ENCODE peak calls at places on chromosomes 12 and 14, in nine cellular contexts. Y, K, V, F, L, T, X, D and B are unnamed samples.

GRCh38 chr14:37590096-37590809 is 4.8 kb downstream of the FOXA1 start:
- DNase-seq in L (no peak), X (no peak), T (peak), K (no peak), V (no peak), Y (no peak), F (no peak), D (no peak), B (no peak)

GRCh38 chr12:65613692-65614091 is 210.6 kb upstream of the HMGA2 start:
- DNase-seq in L (no peak), F (no peak), D (no peak), K (no peak), T (no peak), V (no peak), Y (no peak), X (no peak), B (no peak)

GRCh38 chr12:75478395-75478794 is 2.2 kb upstream of the GLIPR1 start:
- DNase-seq in V (peak), F (peak), X (no peak), L (no peak), T (peak), K (no peak), Y (no peak), D (no peak), B (no peak)

GRCh38 chr14:19823765-19824164 is 20.2 kb downstream of the OR4N2 start:
- DNase-seq in X (no peak), K (no peak), V (peak), D (no peak), T (no peak), L (no peak), F (peak), Y (no peak), B (no peak)

GRCh38 chr12:10584415-10584814 is 29.0 kb downstream of the MAGOHB start:
- DNase-seq in K (no peak), Y (no peak), T (no peak), X (no peak), V (no peak), F (no peak), D (no peak), L (no peak), B (no peak)

GRCh38 chr14:55749946-55750345 is 169.9 kb downstream of the KTN1 start:
- DNase-seq in L (no peak), D (no peak), F (no peak), X (no peak), V (no peak), Y (no peak), T (no peak), K (no peak), B (no peak)

GRCh38 chr14:33237102-33237501 is 298.4 kb downstream of the NPAS3 start:
- DNase-seq in L (no peak), X (no peak), F (no peak), V (peak), D (no peak), K (no peak), Y (no peak), T (no peak), B (no peak)

GRCh38 chr12:130031571-130032189 is 127.9 kb upstream of the TMEM132D start:
- DNase-seq in F (peak), K (peak), Y (no peak), L (peak), V (no peak), D (peak), T (peak), X (peak), B (no peak)

GRCh38 chr14:67483599-67484270 is 4.8 kb downstream of the TMEM229B start:
- DNase-seq in X (no peak), F (no peak), K (no peak), T (no peak), D (no peak), Y (no peak), V (no peak), L (no peak), B (no peak)

GRCh38 chr12:112858776-112859175 is 48.0 kb upstream of the OAS1 start:
- DNase-seq in Y (no peak), K (no peak), X (no peak), T (no peak), V (no peak), F (no peak), D (no peak), L (no peak), B (no peak)

GRCh38 chr14:93090826-93091583 is 24.7 kb downstream of the ITPK1 start:
- DNase-seq in T (no peak), V (no peak), L (peak), F (peak), D (no peak), X (no peak), K (no peak), Y (no peak), B (no peak)

GRCh38 chr12:104669057-104669770 is 212.5 kb downstream of the CHST11 start:
- DNase-seq in K (no peak), X (no peak), V (no peak), T (peak), D (peak), L (peak), F (no peak), Y (no peak), B (peak)

GRCh38 chr12:104458645-104459555 is 2.2 kb downstream of the CHST11 start:
- DNase-seq in X (peak), K (no peak), T (peak), D (no peak), F (peak), V (peak), L (peak), Y (no peak), B (peak)

GRCh38 chr12:12776261-12776660 is 9.2 kb upstream of the APOLD1 start:
- DNase-seq in T (no peak), X (no peak), D (peak), F (no peak), V (peak), Y (no peak), K (no peak), L (no peak), B (peak)

GRCh38 chr12:116157845-116158267 is 119.6 kb downstream of the MED13L start:
- DNase-seq in K (no peak), X (no peak), F (no peak), V (no peak), Y (no peak), T (no peak), D (no peak), L (no peak), B (no peak)

GRCh38 chr12:64840129-64840528 is 15.7 kb downstream of the TBC1D30 start:
- DNase-seq in L (no peak), F (no peak), Y (no peak), T (no peak), K (no peak), V (no peak), X (no peak), D (no peak), B (no peak)

GRCh38 chr12:68109444-68110217 is 49.9 kb downstream of the IFNG start:
- DNase-seq in L (no peak), T (no peak), V (no peak), D (no peak), Y (no peak), F (no peak), X (no peak), K (no peak), B (no peak)

GRCh38 chr12:103997277-103997900 is 31.7 kb downstream of the TDG start:
- DNase-seq in Y (no peak), T (no peak), V (peak), D (no peak), F (no peak), X (no peak), L (peak), K (no peak), B (no peak)

GRCh38 chr12:57756406-57757341 is 1.8 kb downstream of the MARCHF9 start:
- DNase-seq in V (no peak), L (no peak), D (peak), T (peak), Y (peak), F (no peak), X (peak), K (peak), B (peak)

GRCh38 chr12:6766651-6767300 is 613 bp downstream of the PTMS start:
- DNase-seq in K (peak), X (peak), Y (peak), L (peak), D (peak), F (peak), T (peak), V (peak), B (peak)

GRCh38 chr12:116975779-116976393 is 65.1 kb downstream of the FBXW8 start:
- DNase-seq in F (peak), T (no peak), D (no peak), L (no peak), X (no peak), Y (no peak), V (peak), K (no peak), B (no peak)

GRCh38 chr14:92074555-92074954 is 31.8 kb downstream of the ATXN3 start:
- DNase-seq in K (no peak), F (no peak), L (no peak), V (no peak), X (no peak), D (no peak), Y (no peak), T (peak), B (no peak)

GRCh38 chr14:91911474-91912032 is 35.9 kb downstream of the FBLN5 start:
- DNase-seq in F (peak), K (peak), V (no peak), L (no peak), Y (peak), D (peak), T (peak), X (peak), B (no peak)

GRCh38 chr12:53190108-53190729 is 9.5 kb upstream of the CSAD start:
- DNase-seq in D (peak), L (peak), F (peak), K (peak), Y (no peak), T (peak), X (peak), V (peak), B (peak)

GRCh38 chr14:69571879-69572633 is 2.6 kb downstream of the CCDC177 start:
- DNase-seq in L (peak), K (no peak), V (no peak), F (peak), T (no peak), D (peak), X (no peak), Y (peak), B (no peak)

GRCh38 chr14:69615471-69616407 is 4.3 kb downstream of the SUSD6 start:
- DNase-seq in Y (no peak), X (no peak), F (peak), V (peak), L (peak), D (peak), T (peak), K (no peak), B (peak)

GRCh38 chr14:102927346-102927877 is 4.9 kb downstream of the AMN start:
- DNase-seq in X (no peak), D (peak), L (no peak), K (no peak), Y (no peak), F (no peak), T (no peak), V (no peak), B (peak)

GRCh38 chr12:57127101-57127709 is 1.1 kb upstream of the LRP1 start:
- DNase-seq in F (no peak), Y (no peak), K (no peak), T (peak), X (peak), L (peak), V (no peak), D (peak), B (peak)

GRCh38 chr12:113136128-113136989 is 798 bp upstream of the RASAL1 start:
- DNase-seq in F (no peak), T (no peak), L (no peak), K (peak), D (peak), Y (no peak), V (no peak), X (no peak), B (peak)

GRCh38 chr12:62739266-62739831 is 195.6 kb downstream of the PPM1H start:
- DNase-seq in D (no peak), T (no peak), Y (no peak), X (no peak), L (no peak), K (no peak), V (no peak), F (no peak), B (no peak)

GRCh38 chr12:109735051-109735521 is 21.5 kb downstream of the FAM222A start:
- DNase-seq in X (no peak), L (peak), K (no peak), V (no peak), D (peak), T (no peak), Y (no peak), F (no peak), B (peak)

GRCh38 chr14:51360592-51360991 is 120.5 kb downstream of the TMX1 start:
- DNase-seq in X (no peak), D (no peak), F (no peak), L (no peak), Y (no peak), V (no peak), K (no peak), T (no peak), B (no peak)

GRCh38 chr12:113476093-113476986 is 4.7 kb upstream of the LHX5 start:
- DNase-seq in V (no peak), K (no peak), D (no peak), Y (no peak), L (no peak), F (no peak), T (no peak), X (no peak), B (no peak)

GRCh38 chr14:75190023-75190422 is 13.6 kb upstream of the TMED10 start:
- DNase-seq in T (no peak), V (no peak), L (no peak), F (no peak), Y (no peak), D (no peak), X (no peak), K (no peak), B (no peak)

GRCh38 chr12:123678981-123679380 is 8.1 kb downstream of the TCTN2 start:
- DNase-seq in V (no peak), K (no peak), X (no peak), T (no peak), Y (no peak), F (no peak), D (no peak), L (no peak), B (no peak)

GRCh38 chr12:11508699-11509098 is 113.3 kb upstream of the PRB2 start:
- DNase-seq in V (peak), X (no peak), K (no peak), T (peak), D (no peak), Y (no peak), L (no peak), F (peak), B (no peak)